ENCODE peak calls at places on chromosomes 12 and 14, in ten cellular contexts. One of them, this sample, is unnamed.

GRCh38 chr12:1805441-1806081 is 14.8 kb upstream of the LRTM2 start:
- DNase-seq in NCI-H2171 treated with DMSO at 0.1 percent for 48 hours: no peak
- DNase-seq in fibroblast of villous mesenchyme: no peak
- DNase-seq in head of caudate nucleus: no peak
- DNase-seq in left lung: peak
- DNase-seq in fibroblast of mammary gland: no peak
- DNase-seq in T-helper 1 cell: peak
- DNase-seq in effector memory CD8-positive, alpha-beta T cell: no peak
- DNase-seq in NCI-H1694 treated with DMSO at 0.1 percent for 48 hours: no peak
- DNase-seq in central memory CD8-positive, alpha-beta T cell: no peak
- DNase-seq in this sample: no peak

GRCh38 chr14:99853206-99853605 is 60.0 kb downstream of the EML1 start:
- DNase-seq in fibroblast of villous mesenchyme: no peak
- DNase-seq in head of caudate nucleus: peak
- DNase-seq in effector memory CD8-positive, alpha-beta T cell: no peak
- DNase-seq in NCI-H2171 treated with DMSO at 0.1 percent for 48 hours: peak
- DNase-seq in left lung: no peak
- DNase-seq in NCI-H1694 treated with DMSO at 0.1 percent for 48 hours: no peak
- DNase-seq in T-helper 1 cell: no peak
- DNase-seq in fibroblast of mammary gland: no peak
- DNase-seq in central memory CD8-positive, alpha-beta T cell: no peak
- DNase-seq in this sample: no peak

GRCh38 chr12:4346931-4347330 is 25.9 kb downstream of the TIGAR start:
- DNase-seq in T-helper 1 cell: no peak
- DNase-seq in fibroblast of mammary gland: no peak
- DNase-seq in left lung: no peak
- DNase-seq in central memory CD8-positive, alpha-beta T cell: no peak
- DNase-seq in effector memory CD8-positive, alpha-beta T cell: no peak
- DNase-seq in NCI-H1694 treated with DMSO at 0.1 percent for 48 hours: no peak
- DNase-seq in fibroblast of villous mesenchyme: no peak
- DNase-seq in NCI-H2171 treated with DMSO at 0.1 percent for 48 hours: no peak
- DNase-seq in head of caudate nucleus: no peak
- DNase-seq in this sample: no peak

GRCh38 chr14:60346706-60347105 is 97.7 kb downstream of the PPM1A start:
- DNase-seq in NCI-H2171 treated with DMSO at 0.1 percent for 48 hours: peak
- DNase-seq in T-helper 1 cell: no peak
- DNase-seq in NCI-H1694 treated with DMSO at 0.1 percent for 48 hours: no peak
- DNase-seq in head of caudate nucleus: no peak
- DNase-seq in left lung: no peak
- DNase-seq in central memory CD8-positive, alpha-beta T cell: no peak
- DNase-seq in fibroblast of villous mesenchyme: no peak
- DNase-seq in fibroblast of mammary gland: no peak
- DNase-seq in effector memory CD8-positive, alpha-beta T cell: no peak
- DNase-seq in this sample: no peak

GRCh38 chr12:53994268-53994690 is 5.7 kb upstream of the HOXC9 start:
- DNase-seq in T-helper 1 cell: no peak
- DNase-seq in effector memory CD8-positive, alpha-beta T cell: no peak
- DNase-seq in fibroblast of villous mesenchyme: peak
- DNase-seq in left lung: no peak
- DNase-seq in head of caudate nucleus: no peak
- DNase-seq in NCI-H1694 treated with DMSO at 0.1 percent for 48 hours: no peak
- DNase-seq in fibroblast of mammary gland: no peak
- DNase-seq in NCI-H2171 treated with DMSO at 0.1 percent for 48 hours: no peak
- DNase-seq in central memory CD8-positive, alpha-beta T cell: no peak
- DNase-seq in this sample: no peak

GRCh38 chr12:103313894-103314293 is 181.9 kb downstream of the C12orf42 start:
- DNase-seq in central memory CD8-positive, alpha-beta T cell: no peak
- DNase-seq in effector memory CD8-positive, alpha-beta T cell: no peak
- DNase-seq in head of caudate nucleus: no peak
- DNase-seq in fibroblast of villous mesenchyme: no peak
- DNase-seq in NCI-H2171 treated with DMSO at 0.1 percent for 48 hours: peak
- DNase-seq in T-helper 1 cell: no peak
- DNase-seq in fibroblast of mammary gland: no peak
- DNase-seq in left lung: no peak
- DNase-seq in NCI-H1694 treated with DMSO at 0.1 percent for 48 hours: no peak
- DNase-seq in this sample: no peak

GRCh38 chr12:29110506-29111442 is 38.3 kb upstream of the FAR2 start:
- DNase-seq in head of caudate nucleus: no peak
- DNase-seq in NCI-H1694 treated with DMSO at 0.1 percent for 48 hours: no peak
- DNase-seq in fibroblast of mammary gland: no peak
- DNase-seq in fibroblast of villous mesenchyme: no peak
- DNase-seq in NCI-H2171 treated with DMSO at 0.1 percent for 48 hours: no peak
- DNase-seq in effector memory CD8-positive, alpha-beta T cell: no peak
- DNase-seq in central memory CD8-positive, alpha-beta T cell: no peak
- DNase-seq in T-helper 1 cell: no peak
- DNase-seq in left lung: no peak
- DNase-seq in this sample: no peak

GRCh38 chr12:27277846-27278260 is 33.8 kb downstream of the STK38L start:
- DNase-seq in NCI-H2171 treated with DMSO at 0.1 percent for 48 hours: no peak
- DNase-seq in NCI-H1694 treated with DMSO at 0.1 percent for 48 hours: no peak
- DNase-seq in effector memory CD8-positive, alpha-beta T cell: no peak
- DNase-seq in head of caudate nucleus: no peak
- DNase-seq in central memory CD8-positive, alpha-beta T cell: no peak
- DNase-seq in T-helper 1 cell: no peak
- DNase-seq in left lung: no peak
- DNase-seq in fibroblast of villous mesenchyme: peak
- DNase-seq in fibroblast of mammary gland: peak
- DNase-seq in this sample: no peak

GRCh38 chr12:110689601-110690430 is 901 bp upstream of the HVCN1 start:
- DNase-seq in head of caudate nucleus: peak
- DNase-seq in NCI-H2171 treated with DMSO at 0.1 percent for 48 hours: no peak
- DNase-seq in left lung: peak
- DNase-seq in T-helper 1 cell: peak
- DNase-seq in central memory CD8-positive, alpha-beta T cell: peak
- DNase-seq in fibroblast of mammary gland: peak
- DNase-seq in NCI-H1694 treated with DMSO at 0.1 percent for 48 hours: no peak
- DNase-seq in fibroblast of villous mesenchyme: no peak
- DNase-seq in effector memory CD8-positive, alpha-beta T cell: peak
- DNase-seq in this sample: no peak

GRCh38 chr14:77014004-77014604 is 14.4 kb downstream of the IRF2BPL start:
- DNase-seq in head of caudate nucleus: peak
- DNase-seq in T-helper 1 cell: no peak
- DNase-seq in effector memory CD8-positive, alpha-beta T cell: no peak
- DNase-seq in central memory CD8-positive, alpha-beta T cell: no peak
- DNase-seq in fibroblast of villous mesenchyme: peak
- DNase-seq in left lung: no peak
- DNase-seq in NCI-H2171 treated with DMSO at 0.1 percent for 48 hours: no peak
- DNase-seq in fibroblast of mammary gland: no peak
- DNase-seq in NCI-H1694 treated with DMSO at 0.1 percent for 48 hours: no peak
- DNase-seq in this sample: no peak

GRCh38 chr12:1859643-1860042 is 39.3 kb downstream of the LRTM2 start:
- DNase-seq in fibroblast of mammary gland: peak
- DNase-seq in T-helper 1 cell: no peak
- DNase-seq in left lung: no peak
- DNase-seq in fibroblast of villous mesenchyme: peak
- DNase-seq in NCI-H2171 treated with DMSO at 0.1 percent for 48 hours: no peak
- DNase-seq in head of caudate nucleus: no peak
- DNase-seq in effector memory CD8-positive, alpha-beta T cell: no peak
- DNase-seq in NCI-H1694 treated with DMSO at 0.1 percent for 48 hours: no peak
- DNase-seq in central memory CD8-positive, alpha-beta T cell: no peak
- DNase-seq in this sample: no peak

GRCh38 chr12:50102648-50103309 is 1.0 kb upstream of the GPD1 start:
- DNase-seq in fibroblast of villous mesenchyme: no peak
- DNase-seq in NCI-H2171 treated with DMSO at 0.1 percent for 48 hours: peak
- DNase-seq in central memory CD8-positive, alpha-beta T cell: no peak
- DNase-seq in effector memory CD8-positive, alpha-beta T cell: no peak
- DNase-seq in NCI-H1694 treated with DMSO at 0.1 percent for 48 hours: no peak
- DNase-seq in left lung: no peak
- DNase-seq in head of caudate nucleus: no peak
- DNase-seq in fibroblast of mammary gland: peak
- DNase-seq in T-helper 1 cell: no peak
- DNase-seq in this sample: no peak

GRCh38 chr14:37142835-37143499 is 29.4 kb downstream of the SLC25A21 start:
- DNase-seq in NCI-H1694 treated with DMSO at 0.1 percent for 48 hours: no peak
- DNase-seq in head of caudate nucleus: no peak
- DNase-seq in effector memory CD8-positive, alpha-beta T cell: no peak
- DNase-seq in fibroblast of villous mesenchyme: peak
- DNase-seq in central memory CD8-positive, alpha-beta T cell: no peak
- DNase-seq in left lung: no peak
- DNase-seq in NCI-H2171 treated with DMSO at 0.1 percent for 48 hours: no peak
- DNase-seq in fibroblast of mammary gland: peak
- DNase-seq in T-helper 1 cell: no peak
- DNase-seq in this sample: no peak

GRCh38 chr12:111764120-111764821 is 2.5 kb upstream of the ALDH2 start:
- DNase-seq in effector memory CD8-positive, alpha-beta T cell: no peak
- DNase-seq in fibroblast of villous mesenchyme: no peak
- DNase-seq in NCI-H2171 treated with DMSO at 0.1 percent for 48 hours: no peak
- DNase-seq in NCI-H1694 treated with DMSO at 0.1 percent for 48 hours: no peak
- DNase-seq in central memory CD8-positive, alpha-beta T cell: no peak
- DNase-seq in T-helper 1 cell: no peak
- DNase-seq in left lung: peak
- DNase-seq in fibroblast of mammary gland: no peak
- DNase-seq in head of caudate nucleus: no peak
- DNase-seq in this sample: no peak

This sample was measured in NT2/D1.